ENCODE peak calls at places on chromosome 15, in four cellular contexts. O, F, V and W are unnamed samples.

GRCh38 chr15:96200357-96200972 is 130.0 kb upstream of the NR2F2 start:
- DNase-seq in O (no peak), F (no peak), V (no peak), W (no peak)

GRCh38 chr15:27835233-27835939 is 263.7 kb downstream of the OCA2 start:
- DNase-seq in O (no peak), F (no peak), V (no peak), W (no peak)

GRCh38 chr15:39554746-39555387 is 26.0 kb upstream of the THBS1 start:
- DNase-seq in O (no peak), F (no peak), V (no peak), W (no peak)

GRCh38 chr15:85379403-85380131 is 836 bp upstream of the AKAP13 start:
- DNase-seq in O (peak; percentile 8), F (no peak), V (no peak), W (no peak)

GRCh38 chr15:61624950-61625349 is 395.8 kb upstream of the RORA start:
- DNase-seq in O (no peak), F (no peak), V (no peak), W (no peak)

GRCh38 chr15:98344591-98344990 is 303.7 kb upstream of the IGF1R start:
- DNase-seq in O (no peak), F (no peak), V (no peak), W (no peak)

GRCh38 chr15:58546635-58547627 is 115.1 kb downstream of the LIPC start:
- DNase-seq in O (peak; percentile 21), F (no peak), V (no peak), W (no peak)

GRCh38 chr15:42457445-42458442 is 33.2 kb downstream of the ZNF106 start:
- DNase-seq in O (peak; percentile 40), F (peak; percentile 90), V (peak; percentile 22), W (peak; percentile 34)

GRCh38 chr15:94834494-94834893 is 603.1 kb downstream of the MCTP2 start:
- DNase-seq in O (no peak), F (no peak), V (no peak), W (no peak)

GRCh38 chr15:47897525-47897924 is 180.2 kb downstream of the SEMA6D start:
- DNase-seq in O (no peak), F (no peak), V (no peak), W (no peak)

GRCh38 chr15:31345606-31346366 is 19.2 kb downstream of the KLF13 start:
- DNase-seq in O (no peak), F (no peak), V (no peak), W (no peak)

GRCh38 chr15:92495468-92495867 is 101.8 kb downstream of the ST8SIA2 start:
- DNase-seq in O (no peak), F (no peak), V (no peak), W (no peak)

GRCh38 chr15:91067026-91067425 is 33.0 kb upstream of the SV2B start:
- DNase-seq in O (no peak), F (no peak), V (no peak), W (no peak)

GRCh38 chr15:95325763-95326688 is 1004.5 kb upstream of the NR2F2 start:
- DNase-seq in O (no peak), F (no peak), V (no peak), W (no peak)

GRCh38 chr15:47756872-47757271 is 39.6 kb downstream of the SEMA6D start:
- DNase-seq in O (no peak), F (no peak), V (no peak), W (no peak)

GRCh38 chr15:39704684-39705083 is 78.0 kb downstream of the FSIP1 start:
- DNase-seq in O (no peak), F (no peak), V (no peak), W (no peak)

GRCh38 chr15:52682200-52682599 is 3.0 kb upstream of the ATOSA start:
- DNase-seq in O (no peak), F (no peak), V (no peak), W (no peak)

GRCh38 chr15:31256385-31257265 is 70.0 kb upstream of the KLF13 start:
- DNase-seq in O (no peak), F (no peak), V (no peak), W (peak; percentile 14)

GRCh38 chr15:68352401-68353062 is 75.0 kb downstream of the FEM1B start:
- DNase-seq in O (no peak), F (no peak), V (no peak), W (no peak)

GRCh38 chr15:87661481-87661880 is 595.1 kb downstream of the NTRK3 start:
- DNase-seq in O (no peak), F (no peak), V (no peak), W (no peak)

GRCh38 chr15:74858366-74858735 is 14.8 kb downstream of the SCAMP2 start:
- DNase-seq in O (no peak), F (no peak), V (no peak), W (no peak)

GRCh38 chr15:42146551-42147430 is 9.6 kb downstream of the PLA2G4F start:
- DNase-seq in O (no peak), F (peak; percentile 23), V (no peak), W (no peak)

GRCh38 chr15:35980719-35981118 is 434.8 kb upstream of the DPH6 start:
- DNase-seq in O (no peak), F (no peak), V (no peak), W (no peak)

GRCh38 chr15:31383150-31383549 is 56.5 kb downstream of the KLF13 start:
- DNase-seq in O (no peak), F (no peak), V (no peak), W (no peak)

GRCh38 chr15:56772868-56773639 is 39.7 kb upstream of the ZNF280D start:
- DNase-seq in O (no peak), F (no peak), V (no peak), W (no peak)

GRCh38 chr15:56776839-56777238 is 43.5 kb upstream of the ZNF280D start:
- DNase-seq in O (no peak), F (no peak), V (no peak), W (no peak)

GRCh38 chr15:56770191-56770590 is 36.9 kb upstream of the ZNF280D start:
- DNase-seq in O (no peak), F (no peak), V (no peak), W (no peak)

GRCh38 chr15:56775632-56776031 is 42.3 kb upstream of the ZNF280D start:
- DNase-seq in O (no peak), F (no peak), V (no peak), W (no peak)

DNA sequence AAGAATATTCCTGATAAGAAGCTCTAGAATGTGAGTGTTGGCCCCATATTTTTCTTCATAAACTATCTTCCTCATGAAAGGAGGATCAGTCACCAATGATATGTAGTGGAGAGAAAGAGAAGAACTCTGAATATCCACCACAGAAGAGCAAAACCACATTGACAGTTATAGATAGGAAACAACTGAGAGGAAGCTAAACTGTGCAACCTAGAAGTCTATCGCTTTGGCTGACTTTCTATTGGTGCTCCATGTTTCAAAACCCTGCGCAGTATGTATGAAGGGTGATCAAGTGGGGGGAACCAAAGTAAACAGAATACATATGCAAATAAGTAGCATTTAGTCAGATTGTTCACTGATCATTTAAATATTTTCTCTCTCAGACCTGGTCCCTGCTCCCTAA is 41.0 kb upstream of the ZNF280D start:
- DNase-seq in O (no peak), F (no peak), V (no peak), W (no peak)
- H3K27ac ChIP-seq in O (no peak overlapping the region), F (no peak overlapping the region), V (no peak overlapping the region), W (no peak overlapping the region)

GRCh38 chr15:80776420-80777045 is 2.6 kb upstream of the CEMIP start:
- DNase-seq in O (peak; percentile 65), F (peak; percentile 68), V (peak; percentile 66), W (peak; percentile 69)
- H3K27ac ChIP-seq in O (no peak overlapping the region), F (no peak overlapping the region), V (no peak overlapping the region), W (peak overlapping the region; percentile 37)

GRCh38 chr15:73079570-73079969 is 27.3 kb downstream of the NEO1 start:
- DNase-seq in O (no peak), F (no peak), V (no peak), W (no peak)

GRCh38 chr15:73078722-73079121 is 26.5 kb downstream of the NEO1 start:
- DNase-seq in O (peak; percentile 3), F (no peak), V (no peak), W (no peak)

GRCh38 chr15:73087121-73087520 is 34.9 kb downstream of the NEO1 start:
- DNase-seq in O (no peak), F (no peak), V (no peak), W (no peak)

GRCh38 chr15:73081321-73081958 is 29.2 kb downstream of the NEO1 start:
- DNase-seq in O (no peak), F (no peak), V (no peak), W (no peak)

GRCh38 chr15:73082719-73083275 is 30.5 kb downstream of the NEO1 start:
- DNase-seq in O (no peak), F (no peak), V (no peak), W (no peak)
- H3K27ac ChIP-seq in O (no peak overlapping the region), F (no peak overlapping the region), V (no peak overlapping the region), W (peak overlapping the region; percentile 17)

GRCh38 chr15:46577767-46578166 is 942.9 kb downstream of the SQOR start:
- DNase-seq in O (no peak), F (no peak), V (no peak), W (no peak)
- H3K27ac ChIP-seq in O (no peak overlapping the region), F (no peak overlapping the region), V (no peak overlapping the region), W (no peak overlapping the region)

DNA sequence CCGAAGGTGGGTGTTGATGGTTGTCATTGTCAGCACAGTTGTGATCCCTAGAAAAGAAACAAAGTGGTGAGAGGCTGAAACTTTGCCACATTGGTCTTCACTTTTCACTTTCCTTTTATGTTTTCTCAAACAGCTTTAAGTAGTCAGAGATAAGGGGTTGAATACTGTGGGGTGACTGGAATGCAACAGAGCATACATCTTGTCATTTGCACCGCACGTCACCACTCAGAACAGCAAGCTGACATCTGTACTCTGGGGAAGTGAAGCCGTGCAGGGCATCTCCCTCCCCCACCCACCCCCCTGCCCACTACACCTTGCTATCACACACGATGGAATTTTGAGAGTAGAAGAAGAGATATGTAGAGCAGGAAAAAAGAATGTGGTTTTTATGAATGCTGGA is 211.7 kb downstream of the GABRB3 start:
- DNase-seq in O (no peak), F (no peak), V (no peak), W (no peak)
- H3K27ac ChIP-seq in O (no peak overlapping the region), F (no peak overlapping the region), V (no peak overlapping the region), W (no peak overlapping the region)

GRCh38 chr15:63051701-63052066 is 9.1 kb downstream of the TPM1 start:
- DNase-seq in O (no peak), F (no peak), V (no peak), W (no peak)
- H3K27ac ChIP-seq in O (no peak overlapping the region), F (no peak overlapping the region), V (no peak overlapping the region), W (peak overlapping the region; percentile 86)